ENCODE peak calls at places on chromosomes 3 and 15, in nine cellular contexts. U, S, Q, X, G, O, P, F and R are unnamed samples.

GRCh38 chr3:130894873-130895330 is 1.0 kb downstream of the ATP2C1 start:
- DNase-seq in U (no peak), S (no peak), Q (no peak), X (peak), G (no peak), O (no peak), P (no peak), F (no peak), R (no peak)

GRCh38 chr3:172272699-172273098 is 175.6 kb downstream of the GHSR start:
- DNase-seq in U (no peak), S (no peak), Q (peak), X (no peak), G (no peak), O (no peak), P (no peak), F (no peak), R (no peak)

GRCh38 chr3:126125341-126125740 is 41.4 kb upstream of the SLC41A3 start:
- DNase-seq in U (no peak), S (no peak), Q (no peak), X (no peak), G (no peak), O (peak), P (no peak), F (no peak), R (no peak)

GRCh38 chr3:193803288-193803687 is 210.3 kb downstream of the OPA1 start:
- DNase-seq in U (no peak), S (no peak), Q (no peak), X (no peak), G (no peak), O (no peak), P (no peak), F (no peak), R (no peak)

GRCh38 chr3:15099364-15100098 is 583 bp upstream of the RBSN start:
- DNase-seq in U (no peak), S (no peak), Q (no peak), X (no peak), G (no peak), O (no peak), P (peak), F (peak), R (peak)

GRCh38 chr15:63638828-63639227 is 41.6 kb downstream of the FBXL22 start:
- DNase-seq in U (no peak), S (no peak), Q (no peak), X (no peak), G (no peak), O (no peak), P (no peak), F (no peak), R (no peak)

GRCh38 chr15:77819841-77820728 is 187.4 kb upstream of the LINGO1 start:
- DNase-seq in U (peak), S (no peak), Q (no peak), X (peak), G (peak), O (peak), P (no peak), F (no peak), R (peak)

GRCh38 chr3:141979050-141979671 is 102.7 kb downstream of the ATP1B3 start:
- DNase-seq in U (peak), S (no peak), Q (peak), X (peak), G (no peak), O (no peak), P (no peak), F (no peak), R (no peak)

GRCh38 chr3:14540821-14541385 is 761 bp upstream of the GRIP2 start:
- DNase-seq in U (no peak), S (no peak), Q (no peak), X (no peak), G (no peak), O (peak), P (no peak), F (no peak), R (no peak)

GRCh38 chr15:79602731-79603130 is 170.6 kb downstream of the MINAR1 start:
- DNase-seq in U (no peak), S (no peak), Q (no peak), X (no peak), G (no peak), O (no peak), P (no peak), F (no peak), R (no peak)

GRCh38 chr3:88137836-88138235 is 11.9 kb upstream of the C3orf38 start:
- DNase-seq in U (no peak), S (no peak), Q (no peak), X (no peak), G (no peak), O (no peak), P (no peak), F (no peak), R (no peak)

GRCh38 chr3:9792405-9793160 is at the start of the genes ARPC4 and TADA3:
- DNase-seq in U (peak), S (peak), Q (peak), X (peak), G (peak), O (peak), P (peak), F (peak), R (peak)

GRCh38 chr15:79978694-79979519 is 7.9 kb upstream of the BCL2A1 start:
- DNase-seq in U (peak), S (no peak), Q (peak), X (peak), G (no peak), O (no peak), P (no peak), F (no peak), R (no peak)

GRCh38 chr3:38651153-38651789 is 1.8 kb upstream of the SCN5A start:
- DNase-seq in U (peak), S (peak), Q (no peak), X (peak), G (peak), O (peak), P (peak), F (peak), R (peak)

GRCh38 chr3:49295489-49296058 is 18.5 kb upstream of the C3orf62 start:
- DNase-seq in U (no peak), S (no peak), Q (no peak), X (no peak), G (peak), O (no peak), P (peak), F (no peak), R (peak)